ENCODE peak calls at places on chromosomes 3 and 15, in four cellular contexts. I is heart right ventricle, V is fibroblast of lung, N is DND-41. M is an unnamed sample.

GRCh38 chr3:135851201-135852061 is 114.1 kb upstream of the PPP2R3A start:
- DNase-seq in I (no peak), N (no peak), V (peak), M (no peak)

GRCh38 chr3:111493276-111493675 is 48.7 kb upstream of the CD96 start:
- DNase-seq in I (no peak), N (no peak), V (no peak), M (no peak)

GRCh38 chr3:38114875-38115644 is 21.9 kb downstream of the ACAA1 start:
- DNase-seq in V (no peak), N (no peak), I (no peak), M (no peak)

GRCh38 chr3:32126305-32127015 is 20.0 kb downstream of the GPD1L start:
- DNase-seq in N (no peak), V (no peak), I (peak), M (no peak)

GRCh38 chr3:20405731-20406130 is 219.7 kb upstream of the SGO1 start:
- DNase-seq in V (peak), N (no peak), I (no peak), M (no peak)

GRCh38 chr3:143158549-143158988 is 39.0 kb downstream of the CHST2 start:
- DNase-seq in I (no peak), V (no peak), N (no peak), M (no peak)

GRCh38 chr3:58063424-58063823 is 55.2 kb downstream of the FLNB start:
- DNase-seq in I (no peak), N (no peak), V (peak), M (no peak)

GRCh38 chr3:109363634-109364033 is 26.3 kb upstream of the DPPA4 start:
- DNase-seq in N (no peak), I (no peak), V (no peak), M (no peak)

GRCh38 chr3:96966181-96966929 is 152.0 kb downstream of the EPHA6 start:
- DNase-seq in V (peak), N (no peak), I (no peak), M (no peak)

GRCh38 chr3:194140520-194141414 is 4.8 kb downstream of the HES1 start:
- DNase-seq in I (peak), N (peak), V (peak), M (no peak)

GRCh38 chr15:32042269-32042996 is 12.1 kb downstream of the CHRNA7 start:
- DNase-seq in I (no peak), V (no peak), N (no peak), M (no peak)

GRCh38 chr3:53842436-53843194 is 3.6 kb downstream of the CHDH start:
- DNase-seq in N (no peak), V (peak), I (no peak), M (no peak)

DNA sequence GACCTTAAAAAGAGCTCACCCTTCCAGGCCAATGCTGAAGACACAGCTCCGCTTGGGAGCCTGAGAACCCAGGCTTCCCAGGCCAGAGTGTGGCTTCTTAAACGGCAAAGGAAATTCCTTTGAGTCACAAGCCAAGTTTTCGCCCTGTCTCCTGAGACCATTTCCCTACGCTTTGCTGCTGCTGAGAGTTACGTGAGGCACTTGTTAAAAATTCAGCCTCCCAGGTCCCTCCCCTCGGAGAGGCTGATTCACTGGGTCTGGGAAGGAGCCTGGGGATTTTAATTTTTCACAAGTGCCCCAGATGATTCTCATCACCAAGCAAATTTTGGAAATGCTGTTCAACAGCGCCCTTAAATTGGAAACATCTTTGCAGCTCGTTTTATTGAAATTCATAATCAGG is 25.5 kb downstream of the RLBP1 start:
- DNase-seq in N (no peak), I (no peak), V (peak), M (no peak)
- H3K27ac ChIP-seq in N (no peak), I (no peak), V (no peak), M (no peak)

DNA sequence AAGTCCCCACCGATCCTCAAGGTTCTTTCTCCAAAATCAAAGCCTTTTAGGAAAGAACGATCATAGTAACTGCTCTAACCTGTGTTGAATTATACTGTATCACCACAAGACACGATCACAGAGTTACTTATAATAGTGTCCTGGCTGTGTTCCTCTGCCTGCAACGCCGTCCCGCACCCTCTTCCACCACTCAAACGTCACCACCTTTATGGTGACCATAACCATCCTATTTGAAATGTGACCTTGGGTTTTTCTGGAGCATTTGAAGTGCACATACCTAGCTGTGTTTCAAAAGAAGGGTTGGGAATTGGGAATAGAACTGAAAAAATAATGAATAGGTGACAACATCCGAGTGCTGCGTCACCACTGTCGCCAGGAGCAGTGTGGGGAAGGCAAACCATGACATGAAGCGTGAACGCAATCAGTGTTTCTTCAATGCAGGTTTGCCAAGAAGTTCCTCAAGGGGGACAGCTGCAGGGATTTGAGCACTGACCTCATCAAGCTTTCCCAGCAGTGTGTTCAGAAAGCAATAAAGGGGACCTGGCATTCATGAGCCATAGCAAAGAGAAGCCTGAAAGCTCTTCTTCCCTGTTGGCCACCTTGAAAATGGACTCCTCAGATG is 769 bp upstream of the SELENOS start:
- DNase-seq in I (no peak), V (no peak), N (no peak), M (no peak)
- H3K27ac ChIP-seq in I (peak), V (peak), N (no peak), M (no peak)

GRCh38 chr3:50392101-50392715 is 32.9 kb upstream of the TMEM115 start:
- DNase-seq in N (no peak), V (no peak), I (peak), M (no peak)

GRCh38 chr3:50396502-50396901 is 37.2 kb upstream of the TMEM115 start:
- DNase-seq in N (no peak), I (no peak), V (no peak), M (no peak)

GRCh38 chr3:50390523-50391177 is 31.3 kb upstream of the TMEM115 start:
- DNase-seq in V (no peak), I (peak), N (no peak), M (no peak)

GRCh38 chr3:50389368-50389767 is 30.0 kb upstream of the TMEM115 start:
- DNase-seq in V (no peak), N (no peak), I (no peak), M (no peak)

DNA sequence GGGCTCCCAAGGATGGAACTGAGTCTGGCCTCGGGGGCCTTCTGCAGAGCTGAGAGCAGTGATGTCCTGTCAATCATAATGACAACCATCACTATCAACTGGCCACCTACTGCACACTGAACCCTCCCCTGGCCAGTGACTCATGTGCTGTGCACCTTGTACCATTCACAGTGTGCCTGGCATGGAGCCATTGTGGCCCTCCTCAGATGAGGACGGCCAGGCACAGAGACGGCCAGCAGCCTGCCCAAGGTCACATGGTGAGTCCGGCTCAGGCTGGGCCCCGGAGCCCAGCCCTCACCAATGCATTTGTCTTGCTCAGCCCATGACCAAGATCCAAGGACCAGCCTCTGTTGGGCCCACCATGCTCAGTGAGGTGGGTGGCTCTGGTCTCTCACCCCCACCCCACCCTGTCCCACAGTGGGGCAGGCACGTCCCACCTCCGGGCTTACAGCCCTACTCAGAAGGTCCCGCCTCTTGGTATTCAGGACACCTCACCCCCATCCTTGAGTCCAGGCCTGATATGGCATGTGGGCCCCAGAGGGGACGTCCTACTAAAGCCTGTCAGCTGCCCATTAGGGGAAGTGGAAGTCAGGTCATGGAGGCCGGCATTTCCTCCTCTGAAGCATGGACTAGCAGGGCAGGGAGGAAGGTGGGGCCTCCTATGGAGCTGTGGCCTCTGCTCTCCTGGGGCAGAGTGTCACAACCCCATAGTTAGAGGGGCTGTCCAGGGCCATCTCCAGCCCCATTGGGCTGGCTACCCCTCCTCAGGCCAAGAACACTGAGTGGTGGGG is 35.9 kb upstream of the TMEM115 start:
- DNase-seq in I (no peak), N (no peak), V (no peak), M (no peak)
- H3K27ac ChIP-seq in I (no peak), N (no peak), V (no peak), M (no peak)

GRCh38 chr3:45119824-45120614 is 26.2 kb downstream of the CDCP1 start:
- DNase-seq in I (no peak), V (no peak), N (no peak), M (no peak)
- H3K27ac ChIP-seq in I (no peak), V (peak), N (no peak), M (no peak)

DNA sequence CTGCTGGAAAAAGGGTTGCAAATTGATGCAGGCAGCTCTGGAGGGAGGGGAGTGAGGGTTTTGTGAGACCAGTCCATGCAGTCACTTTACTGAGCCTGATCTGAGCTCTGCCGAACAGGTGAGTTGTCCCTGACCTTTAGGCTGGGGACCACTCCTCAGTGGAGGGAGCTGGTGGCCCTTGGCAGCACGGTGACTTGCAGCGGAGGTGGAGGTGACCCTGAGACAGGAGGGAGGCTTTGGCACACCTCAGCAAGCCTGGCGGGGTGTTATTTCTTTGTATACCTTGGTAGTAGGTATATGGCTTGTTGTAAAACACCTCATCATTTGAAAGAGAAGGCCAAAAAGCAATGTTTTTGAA is 43.5 kb downstream of the FGD5 start:
- DNase-seq in V (no peak), N (no peak), I (no peak), M (no peak)
- H3K27ac ChIP-seq in V (no peak), N (no peak), I (peak), M (no peak)

GRCh38 chr3:114218006-114218405 is 19.4 kb downstream of the ZNF80 start:
- DNase-seq in N (no peak), V (peak), I (no peak), M (no peak)
- H3K27ac ChIP-seq in N (no peak), V (no peak), I (no peak), M (no peak)

GRCh38 chr3:126994661-126995161 is 11.8 kb downstream of the PLXNA1 start:
- DNase-seq in N (no peak), I (peak), V (no peak), M (no peak)
- H3K27ac ChIP-seq in N (no peak), I (peak), V (no peak), M (no peak)

DNA sequence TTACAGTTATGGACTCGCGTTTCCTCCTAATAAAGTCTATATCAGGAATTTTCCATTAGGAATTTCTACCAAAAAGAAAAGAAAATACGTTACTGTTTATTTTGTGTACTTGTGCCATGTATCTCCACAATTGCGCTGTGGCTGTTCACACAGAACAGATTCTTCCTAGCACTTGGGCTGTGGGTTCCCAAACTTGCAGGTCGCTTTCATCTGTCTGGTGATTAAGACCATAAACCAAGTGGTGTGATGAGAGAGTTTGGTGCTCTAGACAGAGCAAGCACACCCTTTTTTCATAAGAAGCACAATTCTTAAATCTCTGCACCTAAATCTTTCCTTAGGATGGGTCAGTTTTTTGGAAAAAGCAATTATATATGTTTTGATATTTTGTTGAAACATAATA is 203.3 kb downstream of the TP63 start:
- DNase-seq in I (no peak), V (no peak), N (no peak), M (no peak)
- H3K27ac ChIP-seq in I (no peak), V (no peak), N (no peak), M (no peak)